ENCODE peak calls at places on chromosome 7, in ten cellular contexts. D, V, W, N, R, J, G, F, S and M are unnamed samples.

GRCh38 chr7:112272921-112273561 is 66.5 kb downstream of the ZNF277 start:
- DNase-seq in S (no peak), R (peak; percentile 53), W (no peak), F (no peak), V (no peak), J (no peak), N (no peak), D (no peak), G (no peak), M (peak; percentile 9)

GRCh38 chr7:1817061-1817712 is 147.1 kb downstream of the ELFN1 start:
- DNase-seq in D (no peak), J (no peak), W (no peak), N (peak; percentile 83), R (peak; percentile 53), G (no peak), V (no peak), S (no peak), F (no peak), M (no peak)

GRCh38 chr7:51160990-51161615 is 155.5 kb downstream of the COBL start:
- DNase-seq in J (peak; percentile 80), G (peak; percentile 68), V (peak; percentile 42), R (peak; percentile 83), S (no peak), W (peak; percentile 64), D (peak; percentile 68), F (peak; percentile 75), N (no peak), M (peak; percentile 53)

GRCh38 chr7:151453326-151453791 is 13.4 kb upstream of the CRYGN start:
- DNase-seq in D (no peak), J (no peak), N (no peak), R (peak; percentile 59), S (no peak), G (no peak), W (no peak), F (no peak), V (no peak), M (peak; percentile 8)

GRCh38 chr7:36171503-36171902 is 18.4 kb downstream of the EEPD1 start:
- DNase-seq in W (no peak), S (peak; percentile 4), D (no peak), V (no peak), G (no peak), F (no peak), J (no peak), R (no peak), N (no peak), M (no peak)

GRCh38 chr7:115230882-115231508 is 309.1 kb downstream of the MDFIC start:
- DNase-seq in J (no peak), R (no peak), N (no peak), S (no peak), G (no peak), W (no peak), V (peak; percentile 13), F (peak; percentile 76), D (no peak), M (no peak)

GRCh38 chr7:6367701-6368211 is 80.0 kb downstream of the DAGLB start:
- DNase-seq in G (no peak), V (no peak), S (no peak), F (peak; percentile 45), W (no peak), N (no peak), D (no peak), J (no peak), R (no peak), M (no peak)

GRCh38 chr7:15801565-15801964 is 115.1 kb upstream of the MEOX2 start:
- DNase-seq in D (peak; percentile 54), F (no peak), N (no peak), V (no peak), W (no peak), J (no peak), R (peak; percentile 69), S (no peak), G (no peak), M (no peak)

GRCh38 chr7:25820432-25821040 is 331.5 kb upstream of the NFE2L3 start:
- DNase-seq in S (no peak), J (no peak), W (no peak), F (peak; percentile 23), R (no peak), V (no peak), G (peak; percentile 40), N (no peak), D (no peak), M (no peak)

GRCh38 chr7:127391591-127392181 is 822 bp downstream of the ZNF800 start:
- DNase-seq in S (no peak), J (peak; percentile 56), N (no peak), G (no peak), V (no peak), R (no peak), D (no peak), W (no peak), F (peak; percentile 33), M (peak; percentile 53)

GRCh38 chr7:155424301-155425010 is 33.5 kb upstream of the EN2 start:
- DNase-seq in R (no peak), V (no peak), F (no peak), W (no peak), D (no peak), J (no peak), G (no peak), N (no peak), S (no peak), M (no peak)

GRCh38 chr7:155423337-155424285 is 34.3 kb upstream of the EN2 start:
- DNase-seq in D (no peak), G (no peak), F (no peak), S (no peak), N (no peak), R (no peak), W (no peak), V (no peak), J (no peak), M (no peak)

GRCh38 chr7:155425946-155426345 is 32.0 kb upstream of the EN2 start:
- DNase-seq in F (no peak), W (no peak), G (no peak), J (no peak), V (no peak), D (no peak), R (no peak), S (no peak), N (no peak), M (no peak)

GRCh38 chr7:155426543-155427410 is 31.2 kb upstream of the EN2 start:
- DNase-seq in W (no peak), F (no peak), R (no peak), J (no peak), V (no peak), S (no peak), N (no peak), D (no peak), G (no peak), M (no peak)

DNA sequence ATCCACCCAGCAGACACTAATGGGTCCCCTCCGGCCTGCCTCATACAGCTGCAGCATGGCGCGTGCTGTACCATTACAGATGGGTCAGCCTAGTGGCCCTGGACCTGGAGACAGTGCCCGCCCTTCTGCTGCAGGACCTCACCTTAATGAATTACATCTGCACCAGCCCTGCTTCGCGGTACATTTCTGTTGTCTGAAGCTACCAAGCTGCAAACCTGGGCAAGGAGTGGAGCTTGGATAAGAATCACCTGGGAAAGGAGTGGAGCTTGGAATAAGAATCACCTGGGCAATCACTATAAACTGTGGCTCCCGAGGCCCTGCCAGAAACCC is 33.0 kb upstream of the EN2 start:
- DNase-seq in J (no peak), F (no peak), R (no peak), G (no peak), V (no peak), N (no peak), W (no peak), D (no peak), S (no peak), M (no peak)
- TF ChIP-seq EP300 in J (no peak), F (no peak), R (no peak), G (no peak), V (no peak), N (no peak), W (no peak), D (no peak), S (no peak), M (no peak)

GRCh38 chr7:47466832-47467231 is 115.1 kb downstream of the TNS3 start:
- DNase-seq in J (no peak), N (no peak), D (no peak), S (no peak), W (no peak), R (no peak), F (no peak), G (no peak), V (no peak), M (peak; percentile 76)

GRCh38 chr7:47460251-47460989 is 121.5 kb downstream of the TNS3 start:
- DNase-seq in F (no peak), J (no peak), N (no peak), D (no peak), R (no peak), W (no peak), V (no peak), S (no peak), G (no peak), M (peak; percentile 90)

GRCh38 chr7:47461161-47461560 is 120.8 kb downstream of the TNS3 start:
- DNase-seq in F (no peak), W (peak; percentile 53), J (no peak), S (no peak), D (no peak), R (no peak), V (no peak), G (no peak), N (no peak), M (no peak)

GRCh38 chr7:47465191-47465590 is 116.7 kb downstream of the TNS3 start:
- DNase-seq in F (no peak), G (no peak), N (no peak), J (no peak), S (no peak), V (no peak), W (no peak), R (no peak), D (no peak), M (no peak)

GRCh38 chr7:47464266-47464665 is 117.6 kb downstream of the TNS3 start:
- DNase-seq in D (no peak), G (no peak), N (no peak), V (no peak), R (no peak), S (no peak), J (no peak), F (no peak), W (no peak), M (no peak)
- TF ChIP-seq EP300 in D (no peak), G (no peak), N (no peak), V (no peak), R (no peak), S (no peak), J (no peak), F (no peak), W (no peak), M (no peak)

DNA sequence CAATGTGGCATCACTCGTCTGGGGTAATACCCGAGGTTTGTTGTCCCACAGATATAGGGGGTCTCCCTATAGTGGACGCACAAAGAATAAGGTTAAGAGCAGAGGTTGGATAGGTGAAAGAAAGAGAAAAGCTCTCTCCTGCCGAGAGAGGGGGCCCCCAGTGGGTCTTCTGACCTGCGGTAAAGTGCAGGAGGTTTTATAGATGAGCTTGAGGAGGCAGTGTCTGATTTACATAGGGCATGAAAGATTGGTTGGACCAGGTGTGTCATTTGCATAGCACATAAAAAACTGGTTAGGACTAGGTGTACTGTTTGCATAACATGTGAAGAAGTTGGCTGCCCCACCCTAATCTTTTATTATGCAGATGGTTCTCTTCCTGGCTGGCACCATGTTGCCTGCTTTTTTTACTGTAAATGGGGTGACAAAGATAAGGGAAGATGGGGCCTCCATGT is 11.8 kb downstream of the CYP3A43 start:
- DNase-seq in N (no peak), V (no peak), G (no peak), J (peak; percentile 49), D (no peak), R (no peak), F (no peak), W (no peak), S (no peak), M (peak; percentile 40)
- TF ChIP-seq EP300 in N (no peak), V (no peak), G (no peak), J (no peak), D (no peak), R (no peak), F (no peak), W (no peak), S (no peak), M (peak; percentile 20)

GRCh38 chr7:68207676-68208075 is 1211.0 kb downstream of the TYW1 start:
- DNase-seq in W (no peak), J (no peak), S (no peak), D (no peak), N (no peak), G (no peak), R (no peak), V (no peak), F (no peak), M (no peak)
- TF ChIP-seq EP300 in W (no peak), J (peak; percentile 38), S (no peak), D (no peak), N (no peak), G (no peak), R (no peak), V (no peak), F (no peak), M (no peak)